ENCODE peak calls at places on chromosomes 11 and 22, in five cellular contexts. R, M, C, K and A are unnamed samples.

GRCh38 chr22:46350111-46350510 is 14.6 kb downstream of the TRMU start:
- DNase-seq in R (no peak), M (no peak), C (no peak), K (no peak), A (no peak)

GRCh38 chr11:61609000-61609969 is 28.4 kb upstream of the SYT7 start:
- DNase-seq in R (no peak), M (no peak), C (no peak), K (no peak), A (no peak)

GRCh38 chr11:105109855-105110750 is 29.5 kb downstream of the CARD18 start:
- DNase-seq in R (no peak), M (peak), C (peak), K (no peak), A (peak)

GRCh38 chr11:64998141-64998540 is 1.4 kb upstream of the BATF2 start:
- DNase-seq in R (no peak), M (no peak), C (no peak), K (no peak), A (peak)

GRCh38 chr11:31817054-31817620 is 6.0 kb upstream of the PAX6 start:
- DNase-seq in R (peak), M (no peak), C (no peak), K (no peak), A (no peak)

GRCh38 chr22:30744224-30744623 is 49.5 kb downstream of the OSBP2 start:
- DNase-seq in R (no peak), M (no peak), C (no peak), K (no peak), A (no peak)

GRCh38 chr22:32206774-32207758 is 2.2 kb upstream of the RFPL2 start:
- DNase-seq in R (no peak), M (peak), C (no peak), K (no peak), A (no peak)

GRCh38 chr11:127226959-127227358 is 226.4 kb upstream of the KIRREL3 start:
- DNase-seq in R (no peak), M (no peak), C (no peak), K (no peak), A (no peak)

GRCh38 chr11:44139565-44140313 is 44.3 kb downstream of the EXT2 start:
- DNase-seq in R (no peak), M (no peak), C (no peak), K (no peak), A (no peak)

GRCh38 chr11:35347921-35348331 is 71.4 kb downstream of the SLC1A2 start:
- DNase-seq in R (no peak), M (no peak), C (peak), K (no peak), A (no peak)

GRCh38 chr11:6943131-6943530 is 16.9 kb downstream of the ZNF215 start:
- DNase-seq in R (no peak), M (no peak), C (peak), K (no peak), A (no peak)

GRCh38 chr11:68043349-68044144 is 4.7 kb downstream of the TCIRG1 start:
- DNase-seq in R (no peak), M (peak), C (peak), K (no peak), A (no peak)

GRCh38 chr11:47357985-47358730 is 5.7 kb upstream of the MYBPC3 start:
- DNase-seq in R (no peak), M (no peak), C (no peak), K (no peak), A (no peak)

GRCh38 chr11:47356998-47357329 is 4.5 kb upstream of the MYBPC3 start:
- DNase-seq in R (no peak), M (no peak), C (no peak), K (no peak), A (no peak)

GRCh38 chr11:47355283-47356128 is 3.0 kb upstream of the MYBPC3 start:
- DNase-seq in R (peak), M (peak), C (peak), K (peak), A (peak)

GRCh38 chr11:47354913-47355282 is 2.4 kb upstream of the MYBPC3 start:
- DNase-seq in R (no peak), M (no peak), C (no peak), K (no peak), A (no peak)

GRCh38 chr11:47356129-47356997 is 3.9 kb upstream of the MYBPC3 start:
- DNase-seq in R (no peak), M (no peak), C (no peak), K (no peak), A (no peak)
- H4K8ac ChIP-seq in R (peak), M (no peak), C (no peak), K (peak), A (no peak)

GRCh38 chr11:118152020-118152551 is 537 bp downstream of the SCN4B start:
- DNase-seq in R (no peak), M (no peak), C (no peak), K (no peak), A (no peak)
- H2AFZ ChIP-seq in R (peak), M (no peak), C (peak), K (peak), A (no peak)

DNA sequence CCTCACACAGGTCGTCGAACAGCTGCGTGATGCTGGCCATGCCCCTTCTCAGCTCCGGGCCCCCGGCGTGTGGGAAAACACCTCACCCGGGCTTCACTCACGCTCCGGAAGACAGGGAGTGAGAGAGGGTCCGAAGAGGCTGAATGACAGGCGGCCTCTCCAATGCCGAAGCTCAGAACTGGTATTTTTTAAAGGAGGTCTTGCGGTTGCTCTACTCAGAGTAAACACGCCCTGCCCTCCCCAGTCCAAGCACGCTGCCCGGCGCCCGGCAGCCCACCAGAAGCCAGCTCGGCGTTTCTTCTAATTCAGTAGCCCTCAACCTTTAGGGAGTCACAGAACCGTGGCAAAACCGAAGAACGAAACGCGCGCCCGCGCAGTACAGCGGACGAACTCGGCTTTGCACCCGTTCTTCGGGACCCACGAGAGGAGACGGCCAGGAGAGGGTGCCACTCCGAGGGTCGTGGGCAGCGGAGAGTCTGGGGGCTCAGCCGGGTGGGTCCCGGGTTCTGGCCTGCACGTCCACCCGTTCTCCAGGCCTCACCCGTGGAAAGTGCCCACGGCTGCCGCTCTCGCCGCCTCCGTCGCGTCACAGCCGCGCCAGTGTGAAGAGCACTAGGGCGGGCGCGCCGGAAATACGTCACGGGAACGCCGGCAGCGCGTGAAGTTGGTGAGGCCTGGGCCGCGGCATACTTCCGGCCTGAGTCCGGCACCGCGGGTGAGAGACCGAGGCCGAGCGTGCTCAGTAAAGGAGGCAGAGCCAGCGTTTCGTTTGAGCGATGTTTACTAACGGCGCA is at the start of gene TUBGCP6:
- DNase-seq in R (peak), M (peak), C (peak), K (peak), A (peak)
- H2AK5ac ChIP-seq in R (peak), M (peak), C (peak), K (no peak), A (peak)

GRCh38 chr11:17859552-17859951 is 125.0 kb downstream of the KCNC1 start:
- DNase-seq in R (no peak), M (no peak), C (no peak), K (no peak), A (no peak)
- H4K8ac ChIP-seq in R (no peak), M (no peak), C (no peak), K (no peak), A (no peak)

DNA sequence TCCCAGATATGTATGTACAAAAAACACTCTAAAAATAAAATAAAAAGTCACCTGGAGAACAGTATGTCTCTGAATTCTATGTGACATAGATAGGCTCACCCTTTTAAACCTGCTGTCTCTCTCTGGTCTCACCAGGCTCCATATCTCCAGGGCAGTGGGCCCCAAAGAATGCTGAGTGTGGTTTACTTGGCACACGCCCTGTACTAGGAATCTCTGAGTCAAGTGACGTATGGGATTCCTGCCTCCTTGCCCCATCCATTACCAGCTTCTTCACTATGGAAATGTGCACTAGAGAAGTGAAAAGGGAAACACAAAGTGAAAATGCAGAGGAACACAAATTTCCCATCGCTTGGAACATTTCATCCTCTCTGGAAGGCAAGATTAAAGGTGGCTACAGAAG is 722.2 kb upstream of the TENM4 start:
- DNase-seq in R (no peak), M (peak), C (peak), K (no peak), A (no peak)
- H2AFZ ChIP-seq in R (no peak), M (no peak), C (no peak), K (no peak), A (no peak)

GRCh38 chr11:116073854-116074837 is 569.9 kb upstream of the CADM1 start:
- DNase-seq in R (peak), M (peak), C (no peak), K (no peak), A (no peak)
- H2AK5ac ChIP-seq in R (no peak), M (no peak), C (no peak), K (no peak), A (peak)

DNA sequence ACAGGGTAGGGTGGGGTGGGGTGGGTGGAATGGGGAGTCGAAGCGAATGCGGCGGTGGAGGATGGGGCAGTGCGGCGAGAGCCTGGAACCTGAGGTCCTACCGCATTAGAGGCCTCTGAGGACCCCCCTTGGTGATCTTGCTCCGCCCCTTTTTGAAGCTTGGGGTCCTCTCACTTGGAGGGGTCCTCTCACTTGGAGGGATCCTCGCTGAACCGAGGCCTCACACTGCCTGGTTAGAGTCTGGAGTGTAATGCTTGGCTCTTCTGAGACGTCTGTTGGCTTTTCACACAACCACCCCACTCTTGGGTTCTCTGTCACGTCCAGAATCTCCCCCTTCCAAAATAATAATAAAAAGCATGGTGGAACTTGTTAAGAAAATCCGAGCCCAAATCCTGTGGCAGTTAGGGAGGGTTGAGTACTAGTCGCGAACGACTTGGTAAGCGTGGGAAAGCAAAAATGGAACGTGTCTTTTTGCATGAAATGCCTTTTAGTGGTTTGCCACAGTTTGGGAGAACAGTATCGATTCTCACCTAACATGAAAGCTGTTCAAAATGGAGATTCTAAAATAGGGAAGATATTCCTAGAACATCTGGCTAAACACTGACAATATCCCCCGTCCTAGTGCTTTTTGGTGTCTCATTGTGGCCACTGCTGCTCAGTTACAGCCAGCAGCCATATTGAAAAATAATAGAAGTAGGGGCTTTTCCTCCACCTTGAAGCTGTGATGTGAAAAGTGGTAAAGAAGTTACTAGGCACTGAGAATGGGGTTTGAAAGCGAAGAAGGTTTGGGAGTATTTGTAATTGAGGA is 821 bp downstream of the RBX1 start:
- DNase-seq in R (no peak), M (no peak), C (peak), K (no peak), A (peak)
- H4K8ac ChIP-seq in R (no peak), M (peak), C (peak), K (peak), A (peak)

DNA sequence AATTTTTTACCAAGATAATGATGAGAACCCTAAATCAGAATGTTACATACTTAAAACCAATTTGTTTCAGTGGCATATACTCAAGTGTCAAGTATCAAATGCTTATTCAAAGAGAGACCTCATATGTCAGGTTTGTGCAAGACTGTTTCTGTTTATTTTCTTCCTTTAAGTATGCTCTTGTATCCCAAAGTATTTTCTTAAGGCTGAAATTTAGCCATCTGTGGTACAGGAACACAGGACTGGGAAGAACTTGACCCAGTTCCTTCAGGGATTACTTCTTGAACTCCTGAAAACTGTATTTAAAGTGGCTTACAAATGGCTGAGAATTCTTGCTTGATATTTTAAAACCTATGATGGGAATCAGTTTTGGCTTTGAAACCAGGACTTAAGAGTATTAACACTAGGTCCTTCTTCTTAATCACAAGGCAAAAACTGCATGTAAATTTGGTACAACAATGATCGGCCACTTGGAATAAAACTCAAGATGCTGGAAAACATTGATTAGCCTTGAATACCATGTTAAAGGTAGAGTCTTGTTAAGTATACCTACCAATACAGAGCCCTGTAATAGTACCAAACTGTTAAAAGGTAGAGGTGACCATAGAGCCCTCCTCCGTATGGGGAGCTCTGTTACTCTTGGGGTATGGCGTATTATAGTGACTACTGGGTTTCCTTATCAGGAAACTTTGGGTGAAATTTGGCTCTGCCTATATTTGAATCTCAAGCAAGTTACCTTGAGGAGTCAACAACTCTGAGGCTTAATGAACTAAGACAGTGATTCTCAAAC is 95.9 kb downstream of the BLID start:
- DNase-seq in R (no peak), M (no peak), C (no peak), K (no peak), A (no peak)
- H2AFZ ChIP-seq in R (no peak), M (no peak), C (no peak), K (no peak), A (no peak)